ENCODE peak calls at places on chromosome 5, in nine cellular contexts. One of them, this sample, is unnamed.

GRCh38 chr5:103260951-103261350 is 2.4 kb downstream of the MACIR start:
- DNase-seq in spleen: no peak
- DNase-seq in aorta: no peak
- DNase-seq in right atrium auricular region: no peak
- DNase-seq in naive thymus-derived CD4-positive, alpha-beta T cell: no peak
- DNase-seq in astrocyte: no peak
- DNase-seq in ovary: no peak
- DNase-seq in CD8-positive, alpha-beta memory T cell: no peak
- DNase-seq in lung: no peak
- DNase-seq in this sample: no peak

GRCh38 chr5:2515180-2515809 is 236.2 kb downstream of the IRX2 start:
- DNase-seq in spleen: no peak
- DNase-seq in aorta: no peak
- DNase-seq in right atrium auricular region: peak; percentile 43
- DNase-seq in naive thymus-derived CD4-positive, alpha-beta T cell: no peak
- DNase-seq in astrocyte: no peak
- DNase-seq in ovary: no peak
- DNase-seq in CD8-positive, alpha-beta memory T cell: no peak
- DNase-seq in lung: no peak
- DNase-seq in this sample: no peak

GRCh38 chr5:33433303-33434255 is 7.2 kb upstream of the TARS1 start:
- DNase-seq in spleen: no peak
- DNase-seq in aorta: no peak
- DNase-seq in right atrium auricular region: no peak
- DNase-seq in naive thymus-derived CD4-positive, alpha-beta T cell: no peak
- DNase-seq in astrocyte: no peak
- DNase-seq in ovary: no peak
- DNase-seq in CD8-positive, alpha-beta memory T cell: no peak
- DNase-seq in lung: no peak
- DNase-seq in this sample: no peak

GRCh38 chr5:122403256-122403655 is 91.2 kb downstream of the SNCAIP start:
- DNase-seq in spleen: no peak
- DNase-seq in aorta: no peak
- DNase-seq in right atrium auricular region: no peak
- DNase-seq in naive thymus-derived CD4-positive, alpha-beta T cell: no peak
- DNase-seq in astrocyte: no peak
- DNase-seq in ovary: no peak
- DNase-seq in CD8-positive, alpha-beta memory T cell: no peak
- DNase-seq in lung: no peak
- DNase-seq in this sample: no peak

GRCh38 chr5:35830587-35830986 is 26.1 kb upstream of the IL7R start:
- DNase-seq in spleen: no peak
- DNase-seq in aorta: no peak
- DNase-seq in right atrium auricular region: no peak
- DNase-seq in naive thymus-derived CD4-positive, alpha-beta T cell: peak; percentile 77
- DNase-seq in astrocyte: no peak
- DNase-seq in ovary: no peak
- DNase-seq in CD8-positive, alpha-beta memory T cell: no peak
- DNase-seq in lung: no peak
- DNase-seq in this sample: no peak

GRCh38 chr5:94422819-94423218 is 195.6 kb downstream of the KIAA0825 start:
- DNase-seq in spleen: no peak
- DNase-seq in aorta: no peak
- DNase-seq in right atrium auricular region: no peak
- DNase-seq in naive thymus-derived CD4-positive, alpha-beta T cell: no peak
- DNase-seq in astrocyte: peak; percentile 81
- DNase-seq in ovary: no peak
- DNase-seq in CD8-positive, alpha-beta memory T cell: no peak
- DNase-seq in lung: no peak
- DNase-seq in this sample: no peak

GRCh38 chr5:87252283-87252605 is 15.4 kb upstream of the RASA1 start:
- DNase-seq in spleen: no peak
- DNase-seq in aorta: no peak
- DNase-seq in right atrium auricular region: no peak
- DNase-seq in naive thymus-derived CD4-positive, alpha-beta T cell: no peak
- DNase-seq in astrocyte: no peak
- DNase-seq in ovary: no peak
- DNase-seq in CD8-positive, alpha-beta memory T cell: no peak
- DNase-seq in lung: no peak
- DNase-seq in this sample: no peak

GRCh38 chr5:15249152-15249551 is 250.8 kb upstream of the FBXL7 start:
- DNase-seq in spleen: no peak
- DNase-seq in aorta: no peak
- DNase-seq in right atrium auricular region: no peak
- DNase-seq in naive thymus-derived CD4-positive, alpha-beta T cell: no peak
- DNase-seq in astrocyte: peak; percentile 59
- DNase-seq in ovary: no peak
- DNase-seq in CD8-positive, alpha-beta memory T cell: no peak
- DNase-seq in lung: no peak
- DNase-seq in this sample: no peak

GRCh38 chr5:127930311-127930710 is 153.3 kb upstream of the SLC12A2 start:
- DNase-seq in spleen: no peak
- DNase-seq in aorta: no peak
- DNase-seq in right atrium auricular region: no peak
- DNase-seq in naive thymus-derived CD4-positive, alpha-beta T cell: no peak
- DNase-seq in astrocyte: peak; percentile 73
- DNase-seq in ovary: no peak
- DNase-seq in CD8-positive, alpha-beta memory T cell: no peak
- DNase-seq in lung: no peak
- DNase-seq in this sample: no peak

GRCh38 chr5:122129332-122129731 is at the start of gene ZNF474:
- DNase-seq in spleen: no peak
- DNase-seq in aorta: no peak
- DNase-seq in right atrium auricular region: no peak
- DNase-seq in naive thymus-derived CD4-positive, alpha-beta T cell: no peak
- DNase-seq in astrocyte: peak; percentile 97
- DNase-seq in ovary: no peak
- DNase-seq in CD8-positive, alpha-beta memory T cell: no peak
- DNase-seq in lung: no peak
- DNase-seq in this sample: no peak

DNA sequence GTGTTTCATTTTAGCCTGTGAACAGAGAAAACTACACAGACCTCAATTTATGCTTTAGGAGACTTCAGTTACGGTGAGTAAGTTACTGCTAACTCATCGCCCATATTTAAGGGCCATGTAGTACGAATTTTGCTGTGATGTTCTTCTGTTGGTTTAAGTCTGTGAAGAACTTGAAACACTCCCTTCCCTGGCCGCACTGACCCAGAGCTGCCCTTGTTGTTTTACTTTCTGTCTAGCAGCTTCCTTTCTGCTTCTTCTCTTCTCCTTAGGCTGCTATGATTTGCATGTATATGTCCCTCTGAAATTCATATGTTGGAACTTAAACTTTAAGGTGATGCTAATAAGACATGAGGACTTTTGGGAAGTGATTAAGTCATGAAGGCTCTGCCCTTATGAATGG is 263.1 kb upstream of the ACTBL2 start:
- DNase-seq in spleen: no peak
- DNase-seq in aorta: no peak
- DNase-seq in right atrium auricular region: no peak
- DNase-seq in naive thymus-derived CD4-positive, alpha-beta T cell: no peak
- DNase-seq in astrocyte: no peak
- DNase-seq in ovary: no peak
- DNase-seq in CD8-positive, alpha-beta memory T cell: no peak
- DNase-seq in lung: no peak
- DNase-seq in this sample: no peak
- H3K27ac ChIP-seq in spleen: no peak overlapping the region
- H3K27ac ChIP-seq in aorta: no peak overlapping the region
- H3K27ac ChIP-seq in right atrium auricular region: no peak overlapping the region
- H3K27ac ChIP-seq in naive thymus-derived CD4-positive, alpha-beta T cell: no peak overlapping the region
- H3K27ac ChIP-seq in astrocyte: no peak overlapping the region
- H3K27ac ChIP-seq in ovary: no peak overlapping the region
- H3K27ac ChIP-seq in CD8-positive, alpha-beta memory T cell: no peak overlapping the region
- H3K27ac ChIP-seq in lung: no peak overlapping the region
- H3K27ac ChIP-seq in this sample: no peak overlapping the region

GRCh38 chr5:132539716-132540115 is 3.6 kb downstream of the IL5 start:
- DNase-seq in spleen: no peak
- DNase-seq in aorta: no peak
- DNase-seq in right atrium auricular region: no peak
- DNase-seq in naive thymus-derived CD4-positive, alpha-beta T cell: no peak
- DNase-seq in astrocyte: no peak
- DNase-seq in ovary: no peak
- DNase-seq in CD8-positive, alpha-beta memory T cell: no peak
- DNase-seq in lung: no peak
- DNase-seq in this sample: no peak
- H3K27me3 ChIP-seq in spleen: no peaks in the 10 kb centered on the region
- H3K27me3 ChIP-seq in aorta: no peaks in the 10 kb centered on the region
- H3K27me3 ChIP-seq in right atrium auricular region: no peaks in the 10 kb centered on the region
- H3K27me3 ChIP-seq in naive thymus-derived CD4-positive, alpha-beta T cell: no peaks in the 10 kb centered on the region
- H3K27me3 ChIP-seq in astrocyte: peaks cover 34% of the 10 kb centered on the region
- H3K27me3 ChIP-seq in ovary: no peaks in the 10 kb centered on the region
- H3K27me3 ChIP-seq in CD8-positive, alpha-beta memory T cell: no peaks in the 10 kb centered on the region
- H3K27me3 ChIP-seq in lung: no peaks in the 10 kb centered on the region
- H3K27me3 ChIP-seq in this sample: no peaks in the 10 kb centered on the region

GRCh38 chr5:112614986-112615385 is 122.7 kb upstream of the APC start:
- DNase-seq in spleen: no peak
- DNase-seq in aorta: no peak
- DNase-seq in right atrium auricular region: no peak
- DNase-seq in naive thymus-derived CD4-positive, alpha-beta T cell: no peak
- DNase-seq in astrocyte: no peak
- DNase-seq in ovary: no peak
- DNase-seq in CD8-positive, alpha-beta memory T cell: no peak
- DNase-seq in lung: no peak
- DNase-seq in this sample: no peak

GRCh38 chr5:112614285-112614684 is 123.4 kb upstream of the APC start:
- DNase-seq in spleen: no peak
- DNase-seq in aorta: no peak
- DNase-seq in right atrium auricular region: no peak
- DNase-seq in naive thymus-derived CD4-positive, alpha-beta T cell: no peak
- DNase-seq in astrocyte: no peak
- DNase-seq in ovary: no peak
- DNase-seq in CD8-positive, alpha-beta memory T cell: no peak
- DNase-seq in lung: no peak
- DNase-seq in this sample: no peak

GRCh38 chr5:112612663-112613062 is 125.0 kb upstream of the APC start:
- DNase-seq in spleen: no peak
- DNase-seq in aorta: no peak
- DNase-seq in right atrium auricular region: no peak
- DNase-seq in naive thymus-derived CD4-positive, alpha-beta T cell: no peak
- DNase-seq in astrocyte: no peak
- DNase-seq in ovary: no peak
- DNase-seq in CD8-positive, alpha-beta memory T cell: no peak
- DNase-seq in lung: no peak
- DNase-seq in this sample: no peak

DNA sequence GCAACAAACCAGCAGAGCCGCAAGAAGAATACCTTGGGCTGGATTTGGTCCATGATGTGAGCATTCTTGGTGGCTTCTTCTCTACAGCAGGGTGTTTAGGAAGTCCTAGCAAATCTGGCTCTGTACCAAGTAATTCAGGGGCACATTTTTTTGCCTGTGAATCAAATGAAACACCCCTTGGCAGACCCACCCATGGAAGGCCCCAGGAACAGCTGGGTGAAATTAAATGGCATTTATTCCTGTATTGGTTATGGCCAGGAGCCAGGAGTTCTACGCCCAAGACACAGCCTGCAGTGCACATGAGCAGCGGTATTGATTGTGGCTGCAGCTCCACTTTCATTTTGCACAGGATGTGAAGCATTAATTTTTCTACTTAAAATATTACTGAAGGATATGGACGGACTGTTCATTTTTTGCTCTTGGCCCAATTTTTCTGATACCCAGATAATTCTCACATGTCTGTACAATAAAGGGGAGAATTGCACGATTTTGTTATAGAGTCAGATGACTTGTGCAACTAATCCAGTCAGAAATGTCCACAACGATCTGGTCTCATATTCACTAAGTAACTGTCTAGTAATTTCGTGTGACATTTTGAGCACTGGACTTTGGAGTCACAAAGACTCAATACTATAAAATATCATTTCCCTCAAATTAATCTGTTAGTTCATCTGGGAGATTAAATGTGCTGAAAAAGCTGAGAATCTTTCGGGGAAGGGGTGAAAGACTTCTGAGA is 120.7 kb upstream of the APC start:
- DNase-seq in spleen: no peak
- DNase-seq in aorta: no peak
- DNase-seq in right atrium auricular region: no peak
- DNase-seq in naive thymus-derived CD4-positive, alpha-beta T cell: no peak
- DNase-seq in astrocyte: no peak
- DNase-seq in ovary: no peak
- DNase-seq in CD8-positive, alpha-beta memory T cell: no peak
- DNase-seq in lung: no peak
- DNase-seq in this sample: no peak
- H3K4me3 ChIP-seq in spleen: no peak overlapping the region
- H3K4me3 ChIP-seq in aorta: no peak overlapping the region
- H3K4me3 ChIP-seq in right atrium auricular region: no peak overlapping the region
- H3K4me3 ChIP-seq in naive thymus-derived CD4-positive, alpha-beta T cell: no peak overlapping the region
- H3K4me3 ChIP-seq in astrocyte: no peak overlapping the region
- H3K4me3 ChIP-seq in ovary: no peak overlapping the region
- H3K4me3 ChIP-seq in CD8-positive, alpha-beta memory T cell: no peak overlapping the region
- H3K4me3 ChIP-seq in lung: no peak overlapping the region
- H3K4me3 ChIP-seq in this sample: peak overlapping the region; percentile 48

GRCh38 chr5:124252094-124252750 is 494.2 kb downstream of the ZNF608 start:
- DNase-seq in spleen: no peak
- DNase-seq in aorta: no peak
- DNase-seq in right atrium auricular region: no peak
- DNase-seq in naive thymus-derived CD4-positive, alpha-beta T cell: no peak
- DNase-seq in astrocyte: peak; percentile 28
- DNase-seq in ovary: no peak
- DNase-seq in CD8-positive, alpha-beta memory T cell: no peak
- DNase-seq in lung: no peak
- DNase-seq in this sample: no peak

GRCh38 chr5:124257048-124257447 is 489.4 kb downstream of the ZNF608 start:
- DNase-seq in spleen: no peak
- DNase-seq in aorta: no peak
- DNase-seq in right atrium auricular region: no peak
- DNase-seq in naive thymus-derived CD4-positive, alpha-beta T cell: no peak
- DNase-seq in astrocyte: no peak
- DNase-seq in ovary: no peak
- DNase-seq in CD8-positive, alpha-beta memory T cell: no peak
- DNase-seq in lung: no peak
- DNase-seq in this sample: no peak

GRCh38 chr5:124252751-124253146 is 493.7 kb downstream of the ZNF608 start:
- DNase-seq in spleen: no peak
- DNase-seq in aorta: no peak
- DNase-seq in right atrium auricular region: no peak
- DNase-seq in naive thymus-derived CD4-positive, alpha-beta T cell: no peak
- DNase-seq in astrocyte: no peak
- DNase-seq in ovary: no peak
- DNase-seq in CD8-positive, alpha-beta memory T cell: no peak
- DNase-seq in lung: no peak
- DNase-seq in this sample: no peak

GRCh38 chr5:124259017-124259416 is 487.4 kb downstream of the ZNF608 start:
- DNase-seq in spleen: no peak
- DNase-seq in aorta: no peak
- DNase-seq in right atrium auricular region: no peak
- DNase-seq in naive thymus-derived CD4-positive, alpha-beta T cell: no peak
- DNase-seq in astrocyte: no peak
- DNase-seq in ovary: no peak
- DNase-seq in CD8-positive, alpha-beta memory T cell: no peak
- DNase-seq in lung: no peak
- DNase-seq in this sample: no peak

DNA sequence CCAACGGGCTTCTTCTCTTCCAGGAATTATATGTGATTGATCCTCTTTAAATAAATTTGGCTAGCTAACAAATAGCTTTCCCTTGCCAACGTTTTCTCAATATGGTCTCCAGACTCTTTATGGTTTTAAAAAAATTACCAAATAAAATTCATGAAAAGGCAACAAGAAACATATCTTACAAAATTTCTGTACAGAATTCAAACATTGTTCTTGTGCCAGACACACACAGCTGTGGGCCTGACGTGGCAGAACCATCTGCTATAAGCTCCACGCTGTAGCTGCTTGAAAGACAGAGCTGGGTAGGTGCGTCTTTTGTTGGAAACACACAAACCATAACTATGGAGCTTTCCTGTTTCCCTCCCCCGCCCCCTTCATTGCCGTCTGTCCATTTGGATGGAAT is 493.0 kb downstream of the ZNF608 start:
- DNase-seq in spleen: no peak
- DNase-seq in aorta: no peak
- DNase-seq in right atrium auricular region: no peak
- DNase-seq in naive thymus-derived CD4-positive, alpha-beta T cell: no peak
- DNase-seq in astrocyte: no peak
- DNase-seq in ovary: no peak
- DNase-seq in CD8-positive, alpha-beta memory T cell: no peak
- DNase-seq in lung: no peak
- DNase-seq in this sample: peak; percentile 73
- H3K27ac ChIP-seq in spleen: no peak overlapping the region
- H3K27ac ChIP-seq in aorta: no peak overlapping the region
- H3K27ac ChIP-seq in right atrium auricular region: no peak overlapping the region
- H3K27ac ChIP-seq in naive thymus-derived CD4-positive, alpha-beta T cell: no peak overlapping the region
- H3K27ac ChIP-seq in astrocyte: no peak overlapping the region
- H3K27ac ChIP-seq in ovary: no peak overlapping the region
- H3K27ac ChIP-seq in CD8-positive, alpha-beta memory T cell: no peak overlapping the region
- H3K27ac ChIP-seq in lung: no peak overlapping the region
- H3K27ac ChIP-seq in this sample: peak overlapping the region; percentile 84